ENCODE peak calls at places on chromosomes 6 and 20, in seven cellular contexts. One of them, this sample, is unnamed.

GRCh38 chr20:20737158-20737557 is 24.7 kb upstream of the RALGAPA2 start:
- DNase-seq in Karpas-422: no peak
- DNase-seq in GM23338: no peak
- DNase-seq in IMR-90: no peak
- DNase-seq in PC-3: no peak
- DNase-seq in GM23248: no peak
- DNase-seq in mammary epithelial cell: no peak
- DNase-seq in this sample: no peak

GRCh38 chr6:160991411-160992322 is at the start of gene MAP3K4:
- DNase-seq in IMR-90: peak; percentile 75
- DNase-seq in GM23248: peak; percentile 90
- DNase-seq in PC-3: peak; percentile 62
- DNase-seq in Karpas-422: peak; percentile 88
- DNase-seq in mammary epithelial cell: peak; percentile 81
- DNase-seq in GM23338: peak; percentile 81
- DNase-seq in this sample: peak; percentile 90

GRCh38 chr6:160041608-160042007 is 72.7 kb downstream of the IGF2R start:
- DNase-seq in GM23338: no peak
- DNase-seq in Karpas-422: no peak
- DNase-seq in GM23248: peak; percentile 74
- DNase-seq in PC-3: peak; percentile 75
- DNase-seq in mammary epithelial cell: peak; percentile 82
- DNase-seq in IMR-90: peak; percentile 70
- DNase-seq in this sample: no peak

GRCh38 chr6:89793586-89793985 is 26.0 kb downstream of the MDN1 start:
- DNase-seq in mammary epithelial cell: no peak
- DNase-seq in GM23248: no peak
- DNase-seq in Karpas-422: no peak
- DNase-seq in PC-3: no peak
- DNase-seq in GM23338: no peak
- DNase-seq in IMR-90: no peak
- DNase-seq in this sample: no peak

GRCh38 chr6:42260424-42260888 is 42.8 kb upstream of the MRPS10 start:
- DNase-seq in Karpas-422: no peak
- DNase-seq in GM23338: peak; percentile 54
- DNase-seq in mammary epithelial cell: no peak
- DNase-seq in PC-3: no peak
- DNase-seq in IMR-90: no peak
- DNase-seq in GM23248: no peak
- DNase-seq in this sample: no peak

GRCh38 chr6:133971861-133972260 is 18.8 kb downstream of the TBPL1 start:
- DNase-seq in GM23248: no peak
- DNase-seq in GM23338: no peak
- DNase-seq in IMR-90: peak; percentile 36
- DNase-seq in Karpas-422: no peak
- DNase-seq in PC-3: no peak
- DNase-seq in mammary epithelial cell: no peak
- DNase-seq in this sample: no peak

GRCh38 chr6:118712955-118713354 is 61.6 kb upstream of the CEP85L start:
- DNase-seq in Karpas-422: no peak
- DNase-seq in GM23248: peak; percentile 80
- DNase-seq in mammary epithelial cell: peak; percentile 79
- DNase-seq in PC-3: peak; percentile 55
- DNase-seq in IMR-90: peak; percentile 44
- DNase-seq in GM23338: no peak
- DNase-seq in this sample: no peak

GRCh38 chr20:32494498-32495216 is 90.5 kb downstream of the NOL4L start:
- DNase-seq in GM23248: no peak
- DNase-seq in mammary epithelial cell: no peak
- DNase-seq in GM23338: no peak
- DNase-seq in IMR-90: no peak
- DNase-seq in Karpas-422: no peak
- DNase-seq in PC-3: no peak
- DNase-seq in this sample: no peak

GRCh38 chr6:38110407-38111025 is 291.0 kb downstream of the ZFAND3 start:
- DNase-seq in GM23248: peak; percentile 9
- DNase-seq in PC-3: no peak
- DNase-seq in GM23338: no peak
- DNase-seq in IMR-90: no peak
- DNase-seq in mammary epithelial cell: no peak
- DNase-seq in Karpas-422: no peak
- DNase-seq in this sample: no peak

GRCh38 chr6:21733311-21733710 is 139.8 kb downstream of the SOX4 start:
- DNase-seq in mammary epithelial cell: no peak
- DNase-seq in GM23248: no peak
- DNase-seq in PC-3: no peak
- DNase-seq in Karpas-422: no peak
- DNase-seq in IMR-90: peak; percentile 37
- DNase-seq in GM23338: no peak
- DNase-seq in this sample: no peak

GRCh38 chr6:132713355-132714134 is at the start of gene VNN1:
- DNase-seq in GM23338: no peak
- DNase-seq in GM23248: peak; percentile 75
- DNase-seq in Karpas-422: peak; percentile 44
- DNase-seq in mammary epithelial cell: no peak
- DNase-seq in PC-3: no peak
- DNase-seq in IMR-90: no peak
- DNase-seq in this sample: no peak

GRCh38 chr6:43119456-43119855 is 43.3 kb downstream of the PTK7 start:
- DNase-seq in PC-3: no peak
- DNase-seq in mammary epithelial cell: no peak
- DNase-seq in IMR-90: no peak
- DNase-seq in GM23248: no peak
- DNase-seq in GM23338: no peak
- DNase-seq in Karpas-422: no peak
- DNase-seq in this sample: no peak

GRCh38 chr6:44043479-44044153 is 83.6 kb downstream of the MRPL14 start:
- DNase-seq in GM23338: peak; percentile 48
- DNase-seq in IMR-90: peak; percentile 43
- DNase-seq in mammary epithelial cell: no peak
- DNase-seq in Karpas-422: no peak
- DNase-seq in GM23248: no peak
- DNase-seq in PC-3: no peak
- DNase-seq in this sample: peak; percentile 68

GRCh38 chr6:13508711-13509705 is 21.6 kb upstream of the GFOD1 start:
- DNase-seq in IMR-90: peak; percentile 44
- DNase-seq in Karpas-422: no peak
- DNase-seq in PC-3: peak; percentile 56
- DNase-seq in GM23338: peak; percentile 41
- DNase-seq in GM23248: peak; percentile 79
- DNase-seq in mammary epithelial cell: no peak
- DNase-seq in this sample: no peak

GRCh38 chr20:64055893-64056638 is 6.6 kb upstream of the SOX18 start:
- DNase-seq in IMR-90: peak; percentile 19
- DNase-seq in PC-3: peak; percentile 10
- DNase-seq in GM23248: no peak
- DNase-seq in mammary epithelial cell: no peak
- DNase-seq in GM23338: peak; percentile 26
- DNase-seq in Karpas-422: no peak
- DNase-seq in this sample: peak; percentile 57

GRCh38 chr20:52103469-52103910 is 88.1 kb downstream of the ZFP64 start:
- DNase-seq in IMR-90: peak; percentile 20
- DNase-seq in Karpas-422: no peak
- DNase-seq in GM23338: peak; percentile 82
- DNase-seq in PC-3: no peak
- DNase-seq in GM23248: peak; percentile 61
- DNase-seq in mammary epithelial cell: no peak
- DNase-seq in this sample: no peak

GRCh38 chr6:27728442-27728841 is 183.8 kb downstream of the OR2B2 start:
- DNase-seq in mammary epithelial cell: no peak
- DNase-seq in Karpas-422: no peak
- DNase-seq in PC-3: no peak
- DNase-seq in GM23248: no peak
- DNase-seq in GM23338: no peak
- DNase-seq in IMR-90: no peak
- DNase-seq in this sample: no peak

GRCh38 chr6:85677243-85677956 is 34.7 kb upstream of the SYNCRIP start:
- DNase-seq in Karpas-422: peak; percentile 59
- DNase-seq in IMR-90: no peak
- DNase-seq in mammary epithelial cell: no peak
- DNase-seq in GM23248: peak; percentile 47
- DNase-seq in GM23338: no peak
- DNase-seq in PC-3: no peak
- DNase-seq in this sample: no peak
- H4K20me1 ChIP-seq in Karpas-422: peaks cover 34% of the 10 kb centered on the region
- H4K20me1 ChIP-seq in IMR-90: peaks cover 41% of the 10 kb centered on the region
- H4K20me1 ChIP-seq in mammary epithelial cell: peaks cover 6% of the 10 kb centered on the region
- H4K20me1 ChIP-seq in GM23248: peaks cover 14% of the 10 kb centered on the region
- H4K20me1 ChIP-seq in GM23338: peaks cover 34% of the 10 kb centered on the region
- H4K20me1 ChIP-seq in PC-3: peaks cover 47% of the 10 kb centered on the region
- H4K20me1 ChIP-seq in this sample: peaks cover 44% of the 10 kb centered on the region

DNA sequence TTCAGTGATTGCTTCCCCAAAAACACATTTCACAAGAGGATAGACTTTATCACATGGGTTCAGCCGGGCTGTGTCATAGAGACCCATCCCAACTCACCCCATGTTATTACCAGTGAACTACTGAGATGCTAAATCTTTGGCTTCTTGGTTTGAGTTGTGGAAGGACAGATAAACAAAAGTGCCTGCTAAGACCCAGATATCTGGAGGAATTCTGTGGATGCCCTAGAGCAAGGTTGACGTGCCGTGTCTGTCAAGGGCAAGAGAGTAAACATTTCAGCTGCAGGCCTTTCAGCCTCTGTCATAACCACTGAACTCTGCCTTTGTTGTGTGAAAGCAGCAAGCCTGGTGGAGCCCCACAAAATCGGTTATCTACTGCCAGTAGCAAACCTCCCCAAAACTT is 11.2 kb upstream of the THBD start:
- DNase-seq in mammary epithelial cell: no peak
- DNase-seq in GM23248: no peak
- DNase-seq in GM23338: no peak
- DNase-seq in PC-3: no peak
- DNase-seq in Karpas-422: no peak
- DNase-seq in IMR-90: no peak
- DNase-seq in this sample: no peak
- H4K20me1 ChIP-seq in mammary epithelial cell: no peaks in the 10 kb centered on the region
- H4K20me1 ChIP-seq in GM23248: no peaks in the 10 kb centered on the region
- H4K20me1 ChIP-seq in GM23338: no peaks in the 10 kb centered on the region
- H4K20me1 ChIP-seq in PC-3: no peaks in the 10 kb centered on the region
- H4K20me1 ChIP-seq in Karpas-422: no peaks in the 10 kb centered on the region
- H4K20me1 ChIP-seq in IMR-90: no peaks in the 10 kb centered on the region
- H4K20me1 ChIP-seq in this sample: no peaks in the 10 kb centered on the region

GRCh38 chr20:17667445-17667844 is 14.6 kb downstream of the RRBP1 start:
- DNase-seq in IMR-90: no peak
- DNase-seq in GM23338: no peak
- DNase-seq in PC-3: no peak
- DNase-seq in mammary epithelial cell: no peak
- DNase-seq in Karpas-422: no peak
- DNase-seq in GM23248: no peak
- DNase-seq in this sample: no peak
- H4K20me1 ChIP-seq in IMR-90: peaks cover 100% of the 10 kb centered on the region
- H4K20me1 ChIP-seq in GM23338: peaks cover 24% of the 10 kb centered on the region
- H4K20me1 ChIP-seq in PC-3: peaks cover 35% of the 10 kb centered on the region
- H4K20me1 ChIP-seq in mammary epithelial cell: no peaks in the 10 kb centered on the region
- H4K20me1 ChIP-seq in Karpas-422: peaks cover 13% of the 10 kb centered on the region
- H4K20me1 ChIP-seq in GM23248: peaks cover 31% of the 10 kb centered on the region
- H4K20me1 ChIP-seq in this sample: peaks cover 87% of the 10 kb centered on the region

GRCh38 chr20:36501367-36502006 is 39.8 kb upstream of the MYL9 start:
- DNase-seq in mammary epithelial cell: no peak
- DNase-seq in GM23338: no peak
- DNase-seq in Karpas-422: no peak
- DNase-seq in PC-3: no peak
- DNase-seq in IMR-90: no peak
- DNase-seq in GM23248: no peak
- DNase-seq in this sample: no peak
- H4K20me1 ChIP-seq in mammary epithelial cell: no peaks in the 10 kb centered on the region
- H4K20me1 ChIP-seq in GM23338: peaks cover 5% of the 10 kb centered on the region
- H4K20me1 ChIP-seq in Karpas-422: no peaks in the 10 kb centered on the region
- H4K20me1 ChIP-seq in PC-3: peaks cover 5% of the 10 kb centered on the region
- H4K20me1 ChIP-seq in IMR-90: peaks cover 79% of the 10 kb centered on the region
- H4K20me1 ChIP-seq in GM23248: no peaks in the 10 kb centered on the region
- H4K20me1 ChIP-seq in this sample: peaks cover 31% of the 10 kb centered on the region

GRCh38 chr20:62924567-62925419 is 1.5 kb downstream of the DIDO1 start:
- DNase-seq in IMR-90: peak; percentile 34
- DNase-seq in Karpas-422: peak; percentile 55
- DNase-seq in GM23248: peak; percentile 77
- DNase-seq in GM23338: no peak
- DNase-seq in PC-3: peak; percentile 47
- DNase-seq in mammary epithelial cell: peak; percentile 79
- DNase-seq in this sample: peak; percentile 30

GRCh38 chr20:62927128-62927705 is 912 bp upstream of the DIDO1 start:
- DNase-seq in PC-3: no peak
- DNase-seq in IMR-90: no peak
- DNase-seq in mammary epithelial cell: no peak
- DNase-seq in GM23248: no peak
- DNase-seq in Karpas-422: no peak
- DNase-seq in GM23338: no peak
- DNase-seq in this sample: no peak

GRCh38 chr20:62928246-62928939 is 2.1 kb upstream of the DIDO1 start:
- DNase-seq in IMR-90: no peak
- DNase-seq in GM23248: peak; percentile 19
- DNase-seq in PC-3: no peak
- DNase-seq in mammary epithelial cell: no peak
- DNase-seq in GM23338: peak; percentile 86
- DNase-seq in Karpas-422: no peak
- DNase-seq in this sample: no peak

GRCh38 chr20:62925420-62926228 is 681 bp downstream of the DIDO1 start:
- DNase-seq in Karpas-422: peak; percentile 81
- DNase-seq in PC-3: peak; percentile 35
- DNase-seq in IMR-90: peak; percentile 16
- DNase-seq in GM23338: no peak
- DNase-seq in GM23248: peak; percentile 75
- DNase-seq in mammary epithelial cell: peak; percentile 41
- DNase-seq in this sample: peak; percentile 51

DNA sequence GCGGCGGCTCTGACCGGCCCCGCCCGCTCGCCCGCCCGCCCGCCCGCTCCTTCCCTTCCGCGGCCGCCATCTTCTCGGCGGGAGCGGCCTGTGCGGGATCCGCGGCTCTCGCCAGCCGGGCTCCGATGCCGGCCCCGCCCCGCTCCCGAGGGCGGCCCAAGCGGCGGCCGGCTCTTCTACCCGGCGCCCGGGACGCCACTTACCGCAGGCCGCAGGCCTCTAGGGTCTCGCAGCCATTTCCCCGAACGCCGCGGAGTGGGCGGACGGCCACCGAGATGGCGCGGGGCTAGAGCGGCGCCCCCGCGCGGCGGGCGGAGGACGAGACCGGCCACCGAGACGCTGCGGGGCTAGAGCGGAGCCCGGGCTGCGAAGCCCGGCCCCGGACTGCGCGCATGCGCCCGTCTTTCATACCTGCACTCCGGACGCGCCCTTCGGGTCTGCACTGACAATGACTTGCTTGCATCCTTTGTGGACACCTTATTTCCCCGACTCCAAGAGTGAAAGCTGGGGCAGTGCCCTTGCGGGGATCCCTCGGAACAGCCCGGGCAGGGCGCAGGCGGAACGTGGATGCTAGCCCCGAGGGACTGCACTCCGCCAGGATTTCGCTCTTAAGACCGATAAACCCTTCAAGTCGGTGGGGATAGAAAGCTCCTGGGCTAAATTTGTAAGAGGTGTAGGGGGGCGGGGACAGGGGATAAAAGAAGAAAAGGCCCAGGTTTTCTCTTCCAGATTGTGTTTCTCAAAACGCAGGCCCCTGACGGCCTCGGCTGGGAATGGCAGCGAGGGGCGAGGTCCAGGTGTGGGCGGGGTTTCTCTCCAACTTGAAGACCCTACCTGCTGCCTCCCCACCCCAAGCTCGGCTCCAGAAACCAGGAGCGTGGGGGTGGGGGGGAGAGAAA is at the start of gene DIDO1:
- DNase-seq in GM23338: peak; percentile 90
- DNase-seq in GM23248: peak; percentile 92
- DNase-seq in IMR-90: peak; percentile 77
- DNase-seq in PC-3: peak; percentile 91
- DNase-seq in Karpas-422: peak; percentile 95
- DNase-seq in mammary epithelial cell: peak; percentile 86
- DNase-seq in this sample: peak; percentile 99
- H4K20me1 ChIP-seq in GM23338: peaks cover 36% of the 10 kb centered on the region
- H4K20me1 ChIP-seq in GM23248: peaks cover 20% of the 10 kb centered on the region
- H4K20me1 ChIP-seq in IMR-90: peaks cover 71% of the 10 kb centered on the region
- H4K20me1 ChIP-seq in PC-3: peaks cover 59% of the 10 kb centered on the region
- H4K20me1 ChIP-seq in Karpas-422: peaks cover 33% of the 10 kb centered on the region
- H4K20me1 ChIP-seq in mammary epithelial cell: peaks cover 2% of the 10 kb centered on the region
- H4K20me1 ChIP-seq in this sample: peaks cover 59% of the 10 kb centered on the region

GRCh38 chr20:41041693-41042092 is 13.1 kb downstream of the TOP1 start:
- DNase-seq in GM23338: no peak
- DNase-seq in GM23248: no peak
- DNase-seq in IMR-90: no peak
- DNase-seq in mammary epithelial cell: no peak
- DNase-seq in Karpas-422: no peak
- DNase-seq in PC-3: no peak
- DNase-seq in this sample: no peak
- H4K20me1 ChIP-seq in GM23338: peaks cover 71% of the 10 kb centered on the region
- H4K20me1 ChIP-seq in GM23248: peaks cover 6% of the 10 kb centered on the region
- H4K20me1 ChIP-seq in IMR-90: peaks cover 83% of the 10 kb centered on the region
- H4K20me1 ChIP-seq in mammary epithelial cell: no peaks in the 10 kb centered on the region
- H4K20me1 ChIP-seq in Karpas-422: peaks cover 77% of the 10 kb centered on the region
- H4K20me1 ChIP-seq in PC-3: peaks cover 55% of the 10 kb centered on the region
- H4K20me1 ChIP-seq in this sample: peaks cover 90% of the 10 kb centered on the region

This sample was measured in SK-N-SH.